ENCODE peak calls at places on chromosome 19, in ten cellular contexts. A is AG04450, Y is neural crest cell, I is upper lobe of right lung, G is fibroblast of the aortic adventitia, Z is RWPE1, E is glutamatergic neuron, V is HCT116, U is MCF 10A, X is progenitor cell of endocrine pancreas. K is an unnamed sample.

GRCh38 chr19:44142014-44142523 is 715 bp downstream of the ZNF234 start:
- DNase-seq in V (no peak), Y (no peak), U (peak), G (peak), A (no peak), X (no peak), E (no peak), Z (no peak), I (no peak), K (peak)

GRCh38 chr19:1259873-1260748 is 9.0 kb upstream of the CIRBP start:
- DNase-seq in E (no peak), Z (peak), I (peak), Y (no peak), V (no peak), A (no peak), G (no peak), X (no peak), U (peak), K (no peak)

GRCh38 chr19:37725181-37725580 is 5.6 kb upstream of the ZNF607 start:
- DNase-seq in U (no peak), Z (no peak), V (no peak), Y (no peak), E (no peak), I (no peak), X (no peak), G (no peak), A (no peak), K (no peak)

GRCh38 chr19:17339088-17339741 is 1.9 kb downstream of the GTPBP3 start:
- DNase-seq in E (no peak), Z (peak), V (no peak), G (no peak), X (no peak), Y (no peak), A (no peak), I (no peak), U (no peak), K (no peak)

GRCh38 chr19:10086904-10087256 is 763 bp downstream of the SHFL start:
- DNase-seq in G (no peak), V (no peak), E (no peak), A (no peak), Y (no peak), Z (no peak), X (no peak), U (no peak), I (no peak), K (no peak)

GRCh38 chr19:18543814-18544475 is 572 bp upstream of the FKBP8 start:
- DNase-seq in Z (peak), I (peak), Y (no peak), V (peak), X (no peak), G (peak), A (no peak), E (no peak), U (peak), K (peak)

GRCh38 chr19:9075064-9075964 is 11.5 kb upstream of the OR1M1 start:
- DNase-seq in Z (peak), X (no peak), E (no peak), V (peak), I (peak), G (peak), U (peak), Y (no peak), A (peak), K (peak)

GRCh38 chr19:16591803-16592556 is 19.8 kb upstream of the SLC35E1 start:
- DNase-seq in E (no peak), I (no peak), G (no peak), V (no peak), U (peak), A (no peak), X (no peak), Z (peak), Y (no peak), K (no peak)

GRCh38 chr19:31304877-31305312 is 44.3 kb downstream of the TSHZ3 start:
- DNase-seq in U (no peak), I (peak), E (no peak), X (no peak), A (no peak), G (no peak), V (no peak), Y (no peak), Z (no peak), K (no peak)

GRCh38 chr19:3154957-3155736 is 19.3 kb downstream of the GNA15 start:
- DNase-seq in A (peak), V (peak), Z (peak), X (no peak), G (peak), I (peak), Y (no peak), E (no peak), U (peak), K (peak)

GRCh38 chr19:10211691-10212090 is 16.9 kb upstream of the DNMT1 start:
- DNase-seq in G (no peak), E (no peak), U (no peak), X (no peak), V (no peak), Z (no peak), A (no peak), I (no peak), Y (no peak), K (no peak)

GRCh38 chr19:56839665-56840451 is 668 bp downstream of the PEG3 start:
- DNase-seq in V (no peak), E (peak), A (no peak), Z (no peak), G (no peak), I (peak), Y (no peak), X (no peak), U (no peak), K (no peak)

GRCh38 chr19:19538077-19538764 is at the start of gene CILP2:
- DNase-seq in X (peak), A (no peak), Z (peak), I (no peak), U (no peak), V (no peak), E (peak), G (no peak), Y (peak), K (no peak)

GRCh38 chr19:38484747-38485146 is 51.3 kb downstream of the RYR1 start:
- DNase-seq in U (no peak), A (no peak), Y (no peak), Z (no peak), E (no peak), G (no peak), V (no peak), X (no peak), I (no peak), K (no peak)

GRCh38 chr19:47713046-47714021 is at the start of gene EHD2:
- DNase-seq in Y (peak), Z (peak), A (peak), V (no peak), X (no peak), U (peak), I (peak), E (peak), G (peak), K (peak)

GRCh38 chr19:50537306-50537685 is 23.6 kb upstream of the ASPDH start:
- DNase-seq in A (no peak), Y (no peak), U (no peak), V (no peak), X (no peak), G (no peak), I (no peak), E (no peak), Z (no peak), K (no peak)

GRCh38 chr19:31980851-31981250 is 364.6 kb upstream of the ZNF507 start:
- DNase-seq in X (no peak), G (no peak), U (no peak), Z (no peak), A (no peak), V (no peak), I (no peak), Y (no peak), E (no peak), K (no peak)

GRCh38 chr19:30131246-30131645 is 189.2 kb downstream of the URI1 start:
- DNase-seq in Z (no peak), A (no peak), X (no peak), I (peak), E (no peak), V (no peak), Y (no peak), G (no peak), U (no peak), K (no peak)

GRCh38 chr19:2201473-2202148 is 34.5 kb downstream of the PLEKHJ1 start:
- DNase-seq in X (no peak), Z (peak), Y (no peak), U (no peak), G (no peak), I (no peak), E (no peak), A (no peak), V (no peak), K (no peak)

GRCh38 chr19:6772028-6772865 is at the start of gene VAV1:
- DNase-seq in A (no peak), E (no peak), G (no peak), V (no peak), I (peak), Y (no peak), X (no peak), Z (no peak), U (no peak), K (no peak)

GRCh38 chr19:38277969-38278680 is 13.8 kb downstream of the SPINT2 start:
- DNase-seq in U (no peak), G (peak), Y (no peak), Z (no peak), X (no peak), I (no peak), A (no peak), E (no peak), V (no peak), K (peak)

GRCh38 chr19:51637362-51637978 is 7.3 kb upstream of the SIGLEC5 start:
- DNase-seq in A (no peak), Z (peak), V (no peak), X (no peak), G (peak), U (peak), E (no peak), I (no peak), Y (no peak), K (no peak)

GRCh38 chr19:2337329-2337707 is 8.8 kb downstream of the SPPL2B start:
- DNase-seq in I (no peak), G (peak), Y (peak), Z (no peak), E (peak), V (no peak), X (no peak), U (no peak), A (no peak), K (peak)

GRCh38 chr19:44740351-44740824 is 8.1 kb upstream of the BCL3 start:
- DNase-seq in Z (no peak), G (no peak), X (no peak), Y (no peak), A (no peak), E (no peak), V (peak), U (no peak), I (no peak), K (no peak)

GRCh38 chr19:48842744-48843162 is 6.5 kb upstream of the HSD17B14 start:
- DNase-seq in Z (peak), A (no peak), V (peak), E (peak), U (peak), Y (peak), I (no peak), G (peak), X (peak), K (peak)

GRCh38 chr19:7787602-7788177 is 24.6 kb downstream of the CLEC4M start:
- DNase-seq in I (no peak), V (no peak), Z (no peak), U (no peak), X (no peak), A (no peak), G (no peak), E (no peak), Y (no peak), K (no peak)

GRCh38 chr19:56978023-56978565 is 137.6 kb upstream of the PEG3 start:
- DNase-seq in I (no peak), G (no peak), U (no peak), V (no peak), Z (no peak), A (no peak), E (no peak), Y (no peak), X (no peak), K (no peak)

GRCh38 chr19:2578391-2578826 is 102.5 kb downstream of the GADD45B start:
- DNase-seq in G (peak), A (no peak), I (peak), E (no peak), U (peak), Y (no peak), V (no peak), X (no peak), Z (peak), K (peak)

GRCh38 chr19:2722541-2723344 is 1.6 kb upstream of the DIRAS1 start:
- DNase-seq in U (peak), A (no peak), X (no peak), V (no peak), E (no peak), I (peak), Z (peak), Y (no peak), G (peak), K (peak)

GRCh38 chr19:57025491-57025890 is 94.3 kb upstream of the USP29 start:
- DNase-seq in G (no peak), A (no peak), Z (no peak), X (no peak), E (no peak), Y (no peak), V (no peak), I (no peak), U (no peak), K (no peak)

GRCh38 chr19:45528149-45528743 is 21.0 kb downstream of the VASP start:
- DNase-seq in A (no peak), X (peak), U (peak), V (no peak), I (no peak), E (no peak), G (peak), Z (peak), Y (no peak), K (no peak)

GRCh38 chr19:9565900-9566705 is 18.2 kb downstream of the ZNF121 start:
- DNase-seq in G (peak), U (peak), V (no peak), I (no peak), A (no peak), Y (no peak), X (no peak), E (no peak), Z (no peak), K (no peak)

GRCh38 chr19:45716314-45717130 is 14.2 kb downstream of the FBXO46 start:
- DNase-seq in A (no peak), U (peak), G (peak), Z (peak), Y (no peak), X (no peak), V (no peak), I (no peak), E (no peak), K (no peak)

GRCh38 chr19:17765069-17765618 is 13.9 kb downstream of the FCHO1 start:
- DNase-seq in X (no peak), G (no peak), I (peak), Y (no peak), E (no peak), U (peak), A (no peak), V (no peak), Z (no peak), K (no peak)

GRCh38 chr19:3268326-3268725 is 43.9 kb downstream of the CELF5 start:
- DNase-seq in E (no peak), I (no peak), U (no peak), Y (no peak), A (no peak), G (no peak), V (no peak), X (no peak), Z (no peak), K (no peak)

DNA sequence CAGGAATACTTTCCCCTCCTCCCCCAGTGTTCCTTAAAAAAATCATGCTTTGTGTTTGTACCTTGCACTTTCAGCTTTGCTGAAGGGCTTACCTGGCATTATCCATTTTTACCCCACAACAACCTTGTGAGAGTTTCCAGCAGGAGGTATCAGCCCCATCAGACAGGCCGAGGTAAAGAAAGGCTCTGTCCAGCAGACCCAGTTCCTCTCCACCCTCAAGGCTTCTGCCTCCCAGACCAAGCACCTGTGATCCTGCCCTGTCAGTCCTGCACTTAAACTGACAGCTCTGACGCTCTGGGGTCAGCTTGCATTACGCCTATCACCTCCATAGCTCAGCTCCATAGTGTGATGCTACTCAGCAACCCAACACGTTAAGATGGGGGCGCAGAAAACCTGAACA is 803.1 kb downstream of the UQCRFS1 start:
- DNase-seq in I (no peak), Y (no peak), A (no peak), Z (no peak), U (no peak), E (no peak), V (no peak), X (no peak), G (no peak), K (no peak)
- TF ChIP-seq CTCF in I (no peak), Y (no peak), A (no peak), Z (no peak), U (no peak), E (no peak), V (no peak), X (no peak), G (no peak), K (no peak)

DNA sequence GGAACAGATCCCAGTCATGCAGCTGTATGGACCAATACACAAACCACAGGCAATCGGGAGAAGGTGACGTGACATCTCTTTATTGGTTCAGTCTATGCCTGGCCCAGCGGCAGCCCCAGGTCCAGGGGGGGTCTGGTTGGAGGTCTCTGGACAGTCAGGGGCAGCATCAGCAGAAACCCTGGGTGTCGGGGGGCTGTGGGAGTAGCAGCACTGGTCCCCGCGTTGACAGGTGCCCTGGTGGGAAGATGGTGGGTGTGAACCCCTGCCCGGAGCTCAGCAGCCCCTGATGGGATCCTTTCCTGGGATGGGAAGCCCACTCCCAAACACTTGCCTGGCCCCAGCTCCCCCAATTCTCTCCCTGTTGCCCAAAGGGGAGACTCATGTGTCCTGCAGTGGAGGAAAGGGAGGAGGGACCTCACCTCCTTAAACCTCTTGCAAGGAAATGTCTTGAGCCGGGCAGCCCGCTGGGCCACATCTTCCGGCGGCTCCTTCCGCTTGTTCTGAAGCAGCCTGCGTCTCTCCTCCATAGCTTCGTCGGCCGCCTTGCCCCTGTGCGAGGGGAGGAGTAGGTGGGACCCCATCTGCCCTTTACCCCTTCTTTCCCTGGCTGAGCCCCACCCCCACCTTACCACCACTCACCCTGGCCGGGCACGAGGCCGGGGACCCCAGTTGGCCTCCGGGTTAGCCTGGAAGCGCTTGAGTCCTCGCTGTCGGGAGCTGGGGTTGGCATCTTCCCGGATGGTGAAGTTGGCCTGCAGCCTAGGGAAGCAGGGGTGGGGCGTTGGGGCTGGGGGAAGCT is 2.4 kb upstream of the LYL1 start:
- DNase-seq in A (no peak), U (no peak), E (no peak), V (no peak), Y (no peak), G (no peak), Z (no peak), X (no peak), I (no peak), K (no peak)
- TF ChIP-seq CTCF in A (no peak), U (no peak), E (peak), V (no peak), Y (no peak), G (no peak), Z (peak), X (no peak), I (no peak), K (no peak)

GRCh38 chr19:36032251-36033104 is at the start of gene CLIP3:
- DNase-seq in Z (no peak), I (no peak), V (no peak), U (no peak), A (peak), Y (peak), X (peak), G (peak), E (peak), K (peak)

GRCh38 chr19:36028313-36029041 is 4.2 kb downstream of the CLIP3 start:
- DNase-seq in G (no peak), V (no peak), Y (no peak), A (no peak), I (no peak), U (no peak), Z (no peak), X (no peak), E (no peak), K (no peak)

GRCh38 chr19:36027696-36028095 is 5.0 kb downstream of the CLIP3 start:
- DNase-seq in E (no peak), G (no peak), X (no peak), V (no peak), Y (no peak), A (no peak), U (no peak), I (no peak), Z (no peak), K (no peak)

GRCh38 chr19:36031308-36031707 is 1.4 kb downstream of the CLIP3 start:
- DNase-seq in X (no peak), U (no peak), G (no peak), A (no peak), Z (no peak), I (no peak), E (no peak), Y (no peak), V (no peak), K (no peak)

DNA sequence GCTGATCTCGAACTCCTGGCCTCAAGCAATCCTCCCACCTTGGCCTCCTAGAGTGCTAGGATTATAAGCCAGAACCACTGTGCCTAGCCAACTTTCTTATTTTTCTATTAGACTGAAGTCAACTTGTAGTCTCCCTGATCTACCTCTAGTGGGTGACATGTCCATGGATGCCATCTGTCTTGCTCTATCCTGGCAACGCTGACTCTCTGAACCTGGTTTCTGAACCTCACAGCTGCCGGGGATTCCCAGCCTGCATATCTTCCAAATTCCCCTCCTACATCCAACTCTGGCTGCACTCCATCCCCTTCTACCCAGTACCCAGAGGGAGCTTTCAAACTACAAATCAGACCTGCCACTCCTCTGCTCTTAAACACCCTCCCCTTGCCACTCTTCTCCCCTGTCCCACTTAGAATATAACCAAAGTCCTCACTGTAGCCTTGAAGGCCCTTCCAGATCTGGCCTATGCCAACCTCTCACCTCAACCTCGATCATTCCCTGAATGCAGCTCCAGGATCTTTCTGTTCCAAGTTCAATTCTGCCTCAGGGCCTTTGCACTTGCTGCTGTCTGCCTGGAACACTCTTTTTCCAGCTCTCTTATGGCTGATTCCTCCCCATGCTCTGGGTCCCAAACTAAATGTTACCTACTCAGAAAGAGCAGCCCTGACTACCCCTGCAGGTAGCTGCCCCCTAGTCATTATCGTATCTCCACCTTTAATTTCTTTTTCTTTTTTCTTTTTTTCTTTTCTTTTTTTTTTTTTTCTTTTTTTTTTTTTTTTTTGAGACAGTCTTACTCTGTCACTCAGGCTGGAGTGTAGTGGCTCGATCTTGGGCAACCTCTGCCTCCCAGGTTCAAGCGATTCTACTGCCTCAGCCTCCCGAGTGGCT is 2.2 kb downstream of the CLIP3 start:
- DNase-seq in I (no peak), G (peak), U (peak), Y (no peak), A (no peak), E (no peak), V (no peak), X (no peak), Z (no peak), K (peak)
- TF ChIP-seq CTCF in I (no peak), G (no peak), U (no peak), Y (no peak), A (peak), E (no peak), V (peak), X (no peak), Z (no peak), K (peak)

DNA sequence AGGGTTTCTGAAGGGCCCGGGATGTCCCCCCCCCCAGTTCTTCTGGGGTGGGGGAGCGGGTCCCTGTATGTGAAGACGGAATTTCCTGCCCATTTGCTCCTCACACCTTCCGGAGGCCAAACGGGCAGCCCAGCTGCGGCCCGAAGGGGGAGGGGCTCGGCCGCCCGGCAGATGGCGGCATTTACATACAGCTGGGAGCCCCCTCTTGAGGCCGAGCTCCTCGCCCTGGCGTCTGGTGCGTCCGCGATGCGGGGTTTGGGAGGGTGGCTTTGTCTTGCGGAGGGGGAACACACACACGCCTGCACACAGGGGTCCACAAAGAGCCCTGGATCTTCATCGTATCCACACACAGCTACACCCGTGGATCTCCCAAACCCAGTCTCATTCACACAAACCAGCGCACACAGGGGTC is 891 bp upstream of the DLL3 start:
- DNase-seq in E (peak), I (no peak), X (peak), Y (peak), U (no peak), A (no peak), V (no peak), G (peak), Z (no peak), K (no peak)
- TF ChIP-seq CTCF in E (no peak), I (no peak), X (peak), Y (peak), U (no peak), A (peak), V (no peak), G (peak), Z (peak), K (peak)